ENCODE peak calls at places on chromosomes 16 and 17, in nine cellular contexts. S, V, C, E, R, N, A, U and H are unnamed samples.

GRCh38 chr16:83806721-83807120 is 1.1 kb upstream of the HSBP1 start:
- DNase-seq in S (no peak), V (no peak), C (no peak), E (no peak), R (no peak), N (no peak), A (no peak), U (no peak), H (no peak)

GRCh38 chr17:46061435-46061834 is 62.4 kb downstream of the STH start:
- DNase-seq in S (no peak), V (no peak), C (no peak), E (no peak), R (no peak), N (no peak), A (no peak), U (no peak), H (no peak)

GRCh38 chr16:3112881-3113574 is 642 bp downstream of the ZNF205 start:
- DNase-seq in S (no peak), V (peak; percentile 66), C (no peak), E (peak; percentile 45), R (no peak), N (no peak), A (no peak), U (no peak), H (no peak)

GRCh38 chr17:8857919-8858318 is 9.6 kb downstream of the PIK3R6 start:
- DNase-seq in S (no peak), V (no peak), C (no peak), E (peak; percentile 69), R (peak; percentile 72), N (peak; percentile 31), A (no peak), U (no peak), H (no peak)

GRCh38 chr17:46851029-46851741 is at the start of gene WNT9B:
- DNase-seq in S (no peak), V (no peak), C (no peak), E (no peak), R (peak; percentile 82), N (peak; percentile 95), A (no peak), U (peak; percentile 57), H (no peak)

GRCh38 chr16:76943936-76944335 is 247.1 kb upstream of the MON1B start:
- DNase-seq in S (no peak), V (no peak), C (no peak), E (no peak), R (no peak), N (no peak), A (no peak), U (no peak), H (no peak)

GRCh38 chr16:4900036-4900435 is 36.9 kb downstream of the PPL start:
- DNase-seq in S (no peak), V (no peak), C (no peak), E (no peak), R (no peak), N (no peak), A (no peak), U (no peak), H (no peak)

GRCh38 chr16:85689950-85690320 is 1.2 kb upstream of the GINS2 start:
- DNase-seq in S (no peak), V (no peak), C (no peak), E (no peak), R (no peak), N (no peak), A (no peak), U (no peak), H (no peak)

GRCh38 chr16:46853713-46854443 is 22.9 kb upstream of the C16orf87 start:
- DNase-seq in S (peak; percentile 4), V (peak; percentile 81), C (peak; percentile 52), E (peak; percentile 70), R (peak; percentile 92), N (peak; percentile 96), A (peak; percentile 82), U (peak; percentile 87), H (no peak)

GRCh38 chr17:29070795-29071194 is 27.9 kb downstream of the PIPOX start:
- DNase-seq in S (no peak), V (no peak), C (no peak), E (no peak), R (no peak), N (no peak), A (no peak), U (no peak), H (no peak)

GRCh38 chr17:21275579-21276339 is 8.8 kb upstream of the MAP2K3 start:
- DNase-seq in S (no peak), V (peak; percentile 93), C (no peak), E (peak; percentile 95), R (peak; percentile 98), N (peak; percentile 99), A (peak; percentile 97), U (peak; percentile 95), H (no peak)

GRCh38 chr17:82806645-82807044 is 33.2 kb downstream of the ZNF750 start:
- DNase-seq in S (no peak), V (no peak), C (no peak), E (no peak), R (no peak), N (no peak), A (no peak), U (no peak), H (no peak)

GRCh38 chr17:55175788-55176425 is 88.9 kb upstream of the HLF start:
- DNase-seq in S (no peak), V (no peak), C (no peak), E (no peak), R (no peak), N (no peak), A (no peak), U (no peak), H (no peak)

GRCh38 chr17:42521666-42522262 is 14.3 kb upstream of the NAGLU start:
- DNase-seq in S (no peak), V (peak; percentile 58), C (no peak), E (no peak), R (no peak), N (peak; percentile 32), A (no peak), U (no peak), H (no peak)

GRCh38 chr17:42519546-42520444 is 16.2 kb upstream of the NAGLU start:
- DNase-seq in S (no peak), V (peak; percentile 91), C (peak; percentile 78), E (peak; percentile 94), R (peak; percentile 87), N (peak; percentile 85), A (peak; percentile 93), U (peak; percentile 77), H (peak; percentile 91)

GRCh38 chr17:42521036-42521435 is 15.0 kb upstream of the NAGLU start:
- DNase-seq in S (no peak), V (no peak), C (no peak), E (no peak), R (no peak), N (peak; percentile 44), A (no peak), U (no peak), H (no peak)

GRCh38 chr17:42518755-42519545 is 17.1 kb upstream of the NAGLU start:
- DNase-seq in S (no peak), V (peak; percentile 72), C (no peak), E (peak; percentile 73), R (peak; percentile 90), N (no peak), A (no peak), U (peak; percentile 69), H (no peak)

GRCh38 chr17:42520540-42520951 is 15.5 kb upstream of the NAGLU start:
- DNase-seq in S (no peak), V (peak; percentile 59), C (no peak), E (peak; percentile 53), R (no peak), N (peak; percentile 69), A (no peak), U (no peak), H (no peak)
- H3K4me1 ChIP-seq in S (peaks cover 68% of the 10 kb centered on the region), V (peaks cover 59% of the 10 kb centered on the region), C (peaks cover 64% of the 10 kb centered on the region), E (peaks cover 75% of the 10 kb centered on the region), R (no peaks in the 10 kb centered on the region), N (peaks cover 19% of the 10 kb centered on the region), A (peaks cover 63% of the 10 kb centered on the region), U (peaks cover 81% of the 10 kb centered on the region), H (peaks cover 53% of the 10 kb centered on the region)

DNA sequence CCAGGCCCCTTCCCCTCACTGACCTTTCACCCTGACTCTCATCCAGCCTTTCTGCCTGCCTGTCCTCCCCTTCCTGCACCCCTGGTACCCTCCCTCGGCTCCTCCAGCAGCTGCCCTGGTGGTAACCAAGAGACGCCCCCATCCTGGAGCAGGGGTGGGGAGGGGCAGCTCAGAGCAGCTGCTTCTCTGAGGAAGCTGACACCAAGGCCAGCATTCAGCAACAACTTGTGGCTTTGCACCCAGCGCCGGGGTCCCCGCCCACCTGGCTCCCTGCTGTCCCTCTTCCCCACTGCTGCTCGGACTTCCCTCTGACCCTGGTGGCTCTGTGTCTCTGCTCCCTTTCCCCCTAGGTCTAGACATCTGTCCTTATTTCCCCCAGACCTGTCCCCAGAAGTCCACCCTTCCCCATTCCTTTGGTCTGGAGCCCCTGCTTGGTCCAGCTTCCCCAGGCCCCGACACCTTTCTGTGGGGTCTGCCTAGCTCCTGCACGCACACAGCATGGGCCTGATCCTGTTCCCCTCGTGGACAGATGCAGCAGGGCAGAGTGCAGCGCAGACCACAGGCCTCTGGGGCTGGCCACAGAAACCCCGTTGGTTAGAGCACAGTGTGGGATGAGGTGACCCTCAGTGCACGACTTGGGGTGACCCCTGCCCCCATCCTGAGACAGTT is 1.2 kb upstream of the ATP2A1 start:
- DNase-seq in S (no peak), V (no peak), C (no peak), E (no peak), R (no peak), N (no peak), A (no peak), U (no peak), H (no peak)
- TF ChIP-seq CTCF in S (no peak), V (no peak), C (no peak), E (no peak), R (no peak), N (peak; percentile 13), A (no peak), U (no peak), H (no peak)

DNA sequence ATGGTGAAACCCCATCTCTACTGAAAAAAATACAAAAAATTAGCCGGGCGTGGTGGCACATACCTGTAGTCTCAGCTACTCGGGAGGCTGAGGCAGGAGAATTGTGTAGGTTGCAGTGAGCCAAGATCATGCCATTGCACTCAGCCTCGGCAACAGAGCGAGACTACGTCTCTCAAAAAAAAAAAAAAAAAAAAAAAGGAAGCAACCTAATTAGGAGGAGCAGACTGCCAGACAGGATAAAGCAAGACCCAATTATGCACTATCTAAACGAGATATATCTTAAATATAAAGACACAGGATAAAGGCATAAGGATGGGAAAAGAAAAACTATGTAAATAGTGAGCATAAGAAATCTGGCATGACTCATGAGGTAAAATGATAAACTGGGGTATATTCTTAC is 5.0 kb downstream of the TXNDC11 start:
- DNase-seq in S (no peak), V (no peak), C (no peak), E (no peak), R (no peak), N (no peak), A (no peak), U (no peak), H (no peak)
- H3K4me1 ChIP-seq in S (peaks cover 14% of the 10 kb centered on the region), V (peaks cover 22% of the 10 kb centered on the region), C (peaks cover 12% of the 10 kb centered on the region), E (peaks cover 62% of the 10 kb centered on the region), R (peaks cover 9% of the 10 kb centered on the region), N (peaks cover 14% of the 10 kb centered on the region), A (peaks cover 27% of the 10 kb centered on the region), U (peaks cover 89% of the 10 kb centered on the region), H (peaks cover 10% of the 10 kb centered on the region)

DNA sequence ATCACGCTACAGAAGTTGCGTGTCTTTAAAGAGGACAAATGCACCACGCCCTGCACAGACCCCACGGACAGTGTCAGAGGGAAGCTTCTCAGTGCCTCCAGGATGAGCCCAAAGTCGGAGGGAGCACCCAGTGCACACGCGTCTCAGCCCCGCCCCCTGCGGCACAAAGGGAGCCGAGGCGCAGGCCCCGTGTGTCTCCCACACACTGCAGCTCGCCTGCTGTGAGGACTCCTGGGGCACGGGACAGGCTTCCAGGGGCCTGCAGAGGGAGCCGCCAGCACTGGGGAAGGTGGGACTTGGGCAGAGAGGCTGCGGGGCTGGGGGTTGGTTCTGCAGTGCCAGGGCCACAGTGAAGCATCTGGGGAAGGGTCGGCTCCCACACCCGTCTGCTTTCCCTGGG is 77.4 kb downstream of the LMF1 start:
- DNase-seq in S (no peak), V (no peak), C (no peak), E (no peak), R (no peak), N (no peak), A (no peak), U (no peak), H (no peak)
- TF ChIP-seq CTCF in S (no peak), V (no peak), C (peak; percentile 55), E (no peak), R (no peak), N (peak; percentile 19), A (no peak), U (no peak), H (no peak)